ENCODE peak calls at places on chromosome 6, in seven cellular contexts. L is activated naive CD8-positive, alpha-beta T cell treated with anti-CD3 and anti-CD28 coated beads, Interleukin-2, amount 50 U/mL, for 24 hours; D is epithelial cell of esophagus; U is HFFc6; P is endothelial cell; S is H9; I is GM13977. M is an unnamed sample.

GRCh38 chr6:100730001-100730400 is 151.1 kb downstream of the ASCC3 start:
- DNase-seq in L (no peak), P (no peak), S (no peak), I (no peak), U (no peak), D (no peak), M (no peak)

GRCh38 chr6:143965503-143966171 is 42.4 kb downstream of the PLAGL1 start:
- DNase-seq in L (no peak), S (no peak), P (no peak), U (peak), I (no peak), D (peak), M (no peak)

GRCh38 chr6:159540883-159541282 is 152.2 kb downstream of the SOD2 start:
- DNase-seq in S (no peak), L (no peak), D (no peak), U (no peak), I (no peak), P (no peak), M (no peak)

GRCh38 chr6:158799051-158799792 is 19.9 kb downstream of the EZR start:
- DNase-seq in S (no peak), L (no peak), D (peak), U (peak), I (no peak), P (no peak), M (no peak)

GRCh38 chr6:165566088-165566828 is 96.8 kb downstream of the PDE10A start:
- DNase-seq in S (no peak), P (no peak), U (no peak), L (no peak), I (no peak), D (no peak), M (no peak)

GRCh38 chr6:74066168-74066871 is 370.3 kb downstream of the CD109 start:
- DNase-seq in I (no peak), U (no peak), L (no peak), D (peak), S (no peak), P (no peak), M (no peak)

GRCh38 chr6:27650620-27651370 is 177.9 kb upstream of the ZNF184 start:
- DNase-seq in U (peak), D (peak), P (peak), S (peak), I (peak), L (peak), M (peak)

GRCh38 chr6:107823047-107823557 is 1.0 kb downstream of the SCML4 start:
- DNase-seq in D (no peak), I (peak), P (no peak), S (no peak), L (peak), U (no peak), M (peak)

GRCh38 chr6:22709804-22710203 is 140.4 kb downstream of the HDGFL1 start:
- DNase-seq in I (no peak), S (no peak), D (no peak), P (no peak), U (no peak), L (no peak), M (no peak)